ENCODE peak calls at places on chromosomes 6 and 20, in five cellular contexts. One of them, this sample, is unnamed.

GRCh38 chr6:111709615-111710398 is 104.1 kb upstream of the TRAF3IP2 start:
- DNase-seq in mesenchymal stem cell: peak
- DNase-seq in IMR-90: peak
- DNase-seq in H1: no peak
- DNase-seq in neuronal stem cell: peak
- DNase-seq in this sample: peak

GRCh38 chr6:116992546-116992945 is 115.5 kb downstream of the RFX6 start:
- DNase-seq in mesenchymal stem cell: no peak
- DNase-seq in neuronal stem cell: no peak
- DNase-seq in IMR-90: no peak
- DNase-seq in H1: no peak
- DNase-seq in this sample: no peak

GRCh38 chr6:3585320-3585935 is 128.6 kb upstream of the SLC22A23 start:
- DNase-seq in IMR-90: peak
- DNase-seq in neuronal stem cell: no peak
- DNase-seq in H1: no peak
- DNase-seq in mesenchymal stem cell: peak
- DNase-seq in this sample: no peak

GRCh38 chr6:154606457-154606856 is 96.0 kb upstream of the CNKSR3 start:
- DNase-seq in mesenchymal stem cell: no peak
- DNase-seq in H1: no peak
- DNase-seq in IMR-90: no peak
- DNase-seq in neuronal stem cell: no peak
- DNase-seq in this sample: no peak

GRCh38 chr6:121086876-121087275 is 247.4 kb downstream of the TBC1D32 start:
- DNase-seq in H1: no peak
- DNase-seq in neuronal stem cell: no peak
- DNase-seq in IMR-90: no peak
- DNase-seq in mesenchymal stem cell: no peak
- DNase-seq in this sample: no peak

GRCh38 chr20:35398660-35399144 is 13.1 kb downstream of the UQCC1 start:
- DNase-seq in H1: no peak
- DNase-seq in neuronal stem cell: no peak
- DNase-seq in mesenchymal stem cell: no peak
- DNase-seq in IMR-90: peak
- DNase-seq in this sample: no peak

GRCh38 chr6:110618591-110619267 is 142.3 kb upstream of the SLC22A16 start:
- DNase-seq in mesenchymal stem cell: peak
- DNase-seq in H1: no peak
- DNase-seq in IMR-90: peak
- DNase-seq in neuronal stem cell: peak
- DNase-seq in this sample: no peak

GRCh38 chr6:21915707-21916399 is 322.3 kb downstream of the SOX4 start:
- DNase-seq in IMR-90: peak
- DNase-seq in H1: no peak
- DNase-seq in neuronal stem cell: no peak
- DNase-seq in mesenchymal stem cell: peak
- DNase-seq in this sample: no peak

GRCh38 chr6:37763413-37763812 is 56.1 kb upstream of the ZFAND3 start:
- DNase-seq in H1: no peak
- DNase-seq in neuronal stem cell: no peak
- DNase-seq in mesenchymal stem cell: no peak
- DNase-seq in IMR-90: no peak
- DNase-seq in this sample: no peak

GRCh38 chr6:161079566-161080262 is 88.1 kb downstream of the MAP3K4 start:
- DNase-seq in neuronal stem cell: no peak
- DNase-seq in mesenchymal stem cell: peak
- DNase-seq in IMR-90: peak
- DNase-seq in H1: no peak
- DNase-seq in this sample: no peak

GRCh38 chr20:19975436-19975799 is 41.7 kb upstream of the NAA20 start:
- DNase-seq in neuronal stem cell: no peak
- DNase-seq in mesenchymal stem cell: no peak
- DNase-seq in IMR-90: peak
- DNase-seq in H1: no peak
- DNase-seq in this sample: no peak

GRCh38 chr6:117555882-117556498 is 46.3 kb downstream of the GOPC start:
- DNase-seq in H1: no peak
- DNase-seq in mesenchymal stem cell: peak
- DNase-seq in neuronal stem cell: no peak
- DNase-seq in IMR-90: peak
- DNase-seq in this sample: no peak

GRCh38 chr6:26031151-26031594 is 56.1 kb upstream of the HFE start:
- DNase-seq in H1: no peak
- DNase-seq in IMR-90: no peak
- DNase-seq in neuronal stem cell: no peak
- DNase-seq in mesenchymal stem cell: peak
- DNase-seq in this sample: no peak

GRCh38 chr6:30067460-30068139 is 602 bp downstream of the PPP1R11 start:
- DNase-seq in H1: no peak
- DNase-seq in mesenchymal stem cell: peak
- DNase-seq in neuronal stem cell: no peak
- DNase-seq in IMR-90: no peak
- DNase-seq in this sample: peak

GRCh38 chr6:110875548-110876169 is 1.1 kb downstream of the AMD1 start:
- DNase-seq in neuronal stem cell: no peak
- DNase-seq in H1: no peak
- DNase-seq in mesenchymal stem cell: no peak
- DNase-seq in IMR-90: no peak
- DNase-seq in this sample: no peak

GRCh38 chr20:12391099-12391498 is 473.4 kb downstream of the BTBD3 start:
- DNase-seq in H1: no peak
- DNase-seq in mesenchymal stem cell: no peak
- DNase-seq in neuronal stem cell: no peak
- DNase-seq in IMR-90: no peak
- DNase-seq in this sample: no peak

GRCh38 chr6:30836431-30836866 is 47.9 kb upstream of the DDR1 start:
- DNase-seq in IMR-90: peak
- DNase-seq in mesenchymal stem cell: no peak
- DNase-seq in H1: no peak
- DNase-seq in neuronal stem cell: no peak
- DNase-seq in this sample: no peak

GRCh38 chr6:7100751-7101078 is 7.0 kb upstream of the RREB1 start:
- DNase-seq in IMR-90: no peak
- DNase-seq in H1: no peak
- DNase-seq in mesenchymal stem cell: no peak
- DNase-seq in neuronal stem cell: no peak
- DNase-seq in this sample: no peak

GRCh38 chr6:39947611-39948068 is 13.4 kb upstream of the MOCS1 start:
- DNase-seq in H1: no peak
- DNase-seq in neuronal stem cell: no peak
- DNase-seq in IMR-90: no peak
- DNase-seq in mesenchymal stem cell: no peak
- DNase-seq in this sample: peak

GRCh38 chr6:166563805-166564204 is 22.7 kb downstream of the RAMACL start:
- DNase-seq in H1: no peak
- DNase-seq in neuronal stem cell: no peak
- DNase-seq in mesenchymal stem cell: no peak
- DNase-seq in IMR-90: no peak
- DNase-seq in this sample: no peak

GRCh38 chr6:4210619-4211419 is 75.4 kb upstream of the ECI2 start:
- DNase-seq in IMR-90: peak
- DNase-seq in H1: peak
- DNase-seq in mesenchymal stem cell: peak
- DNase-seq in neuronal stem cell: peak
- DNase-seq in this sample: peak

GRCh38 chr6:26126394-26127221 is 39.4 kb downstream of the HFE start:
- DNase-seq in mesenchymal stem cell: no peak
- DNase-seq in H1: no peak
- DNase-seq in IMR-90: peak
- DNase-seq in neuronal stem cell: no peak
- DNase-seq in this sample: no peak

GRCh38 chr20:50510706-50511401 is 671 bp downstream of the PTPN1 start:
- DNase-seq in mesenchymal stem cell: no peak
- DNase-seq in H1: no peak
- DNase-seq in IMR-90: no peak
- DNase-seq in neuronal stem cell: peak
- DNase-seq in this sample: no peak
- H2BK5ac ChIP-seq in mesenchymal stem cell: peak
- H2BK5ac ChIP-seq in H1: peak
- H2BK5ac ChIP-seq in IMR-90: peak
- H2BK5ac ChIP-seq in neuronal stem cell: peak
- H2BK5ac ChIP-seq in this sample: no peak

GRCh38 chr20:16764560-16764959 is 16.4 kb downstream of the OTOR start:
- DNase-seq in H1: no peak
- DNase-seq in IMR-90: no peak
- DNase-seq in neuronal stem cell: no peak
- DNase-seq in mesenchymal stem cell: no peak
- DNase-seq in this sample: no peak

GRCh38 chr20:16758459-16759160 is 10.5 kb downstream of the OTOR start:
- DNase-seq in H1: no peak
- DNase-seq in IMR-90: no peak
- DNase-seq in neuronal stem cell: no peak
- DNase-seq in mesenchymal stem cell: no peak
- DNase-seq in this sample: no peak

GRCh38 chr20:16759161-16759523 is 11.0 kb downstream of the OTOR start:
- DNase-seq in IMR-90: no peak
- DNase-seq in neuronal stem cell: no peak
- DNase-seq in H1: no peak
- DNase-seq in mesenchymal stem cell: no peak
- DNase-seq in this sample: no peak

GRCh38 chr20:16761305-16761829 is 13.2 kb downstream of the OTOR start:
- DNase-seq in mesenchymal stem cell: peak
- DNase-seq in neuronal stem cell: peak
- DNase-seq in H1: peak
- DNase-seq in IMR-90: peak
- DNase-seq in this sample: peak

DNA sequence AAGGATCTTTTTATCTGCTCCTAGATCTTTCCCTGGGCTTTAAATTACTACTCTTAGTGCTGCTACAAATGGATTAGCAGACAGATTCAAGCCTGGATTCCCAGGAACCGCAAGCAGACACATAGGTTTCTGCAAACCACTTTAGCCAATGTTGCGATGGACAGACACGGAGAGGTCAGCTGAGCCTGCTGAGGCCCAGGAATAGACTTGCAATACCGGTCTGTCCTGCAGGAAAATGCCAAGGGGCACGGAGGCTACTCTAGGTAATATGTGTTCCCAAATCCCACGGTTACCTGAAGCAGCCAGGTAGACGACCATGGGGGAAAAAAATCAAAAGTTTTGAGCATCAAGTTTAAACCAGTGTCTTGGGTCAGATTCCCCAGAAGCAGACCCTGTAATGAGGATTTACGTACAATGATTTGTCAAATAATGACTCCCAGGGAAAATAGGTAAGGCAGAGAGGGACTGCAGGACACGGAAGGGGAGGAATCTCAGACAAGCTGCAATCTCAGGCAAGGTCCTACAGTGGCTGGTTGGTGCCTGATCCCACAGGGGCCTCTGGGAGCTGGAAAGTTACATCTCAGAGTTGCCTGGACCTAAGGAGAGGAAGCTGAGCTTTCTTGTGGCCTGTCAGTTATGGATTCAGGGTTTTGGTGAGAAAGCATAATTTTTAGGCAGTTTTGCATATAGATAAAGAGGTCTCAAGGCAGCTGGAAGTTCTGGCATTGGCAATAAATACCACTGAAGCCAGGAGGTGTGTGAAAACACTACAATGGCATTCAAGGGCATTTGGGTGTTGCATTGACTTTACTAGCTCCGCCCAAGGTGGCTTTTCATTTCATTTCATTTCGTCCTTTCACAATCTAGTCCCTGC is 12.5 kb downstream of the OTOR start:
- DNase-seq in neuronal stem cell: no peak
- DNase-seq in H1: no peak
- DNase-seq in mesenchymal stem cell: peak
- DNase-seq in IMR-90: no peak
- DNase-seq in this sample: no peak
- H2BK120ac ChIP-seq in neuronal stem cell: no peak
- H2BK120ac ChIP-seq in H1: no peak
- H2BK120ac ChIP-seq in mesenchymal stem cell: no peak
- H2BK120ac ChIP-seq in IMR-90: no peak
- H2BK120ac ChIP-seq in this sample: no peak

DNA sequence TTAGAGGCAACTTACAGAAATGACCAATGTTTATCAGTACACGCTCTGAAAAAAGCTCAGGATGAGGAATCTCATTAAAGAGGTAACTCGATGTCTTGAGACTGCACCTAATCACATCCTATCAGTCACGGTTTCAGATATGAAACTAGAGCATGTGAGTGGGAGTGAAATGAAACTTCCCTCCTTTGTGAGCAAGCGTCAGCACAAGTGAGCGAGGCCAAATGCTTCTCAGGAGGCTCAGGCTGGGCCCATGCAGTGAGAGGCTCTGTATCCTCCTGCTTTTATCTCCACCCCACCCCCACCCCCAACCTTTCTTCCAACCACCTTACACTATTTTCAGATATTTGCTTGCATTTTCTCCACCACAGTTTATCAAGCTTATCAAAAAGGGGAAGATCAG is 140.8 kb upstream of the RIMS1 start:
- DNase-seq in IMR-90: no peak
- DNase-seq in mesenchymal stem cell: no peak
- DNase-seq in H1: no peak
- DNase-seq in neuronal stem cell: no peak
- DNase-seq in this sample: peak
- H2AFZ ChIP-seq in IMR-90: no peak
- H2AFZ ChIP-seq in mesenchymal stem cell: no peak
- H2AFZ ChIP-seq in H1: peak
- H2AFZ ChIP-seq in neuronal stem cell: no peak
- H2AFZ ChIP-seq in this sample: no peak

GRCh38 chr6:1600063-1600763 is 9.5 kb upstream of the FOXC1 start:
- DNase-seq in neuronal stem cell: no peak
- DNase-seq in IMR-90: no peak
- DNase-seq in H1: no peak
- DNase-seq in mesenchymal stem cell: no peak
- DNase-seq in this sample: no peak
- H2BK5ac ChIP-seq in neuronal stem cell: no peak
- H2BK5ac ChIP-seq in IMR-90: no peak
- H2BK5ac ChIP-seq in H1: no peak
- H2BK5ac ChIP-seq in mesenchymal stem cell: no peak
- H2BK5ac ChIP-seq in this sample: no peak

DNA sequence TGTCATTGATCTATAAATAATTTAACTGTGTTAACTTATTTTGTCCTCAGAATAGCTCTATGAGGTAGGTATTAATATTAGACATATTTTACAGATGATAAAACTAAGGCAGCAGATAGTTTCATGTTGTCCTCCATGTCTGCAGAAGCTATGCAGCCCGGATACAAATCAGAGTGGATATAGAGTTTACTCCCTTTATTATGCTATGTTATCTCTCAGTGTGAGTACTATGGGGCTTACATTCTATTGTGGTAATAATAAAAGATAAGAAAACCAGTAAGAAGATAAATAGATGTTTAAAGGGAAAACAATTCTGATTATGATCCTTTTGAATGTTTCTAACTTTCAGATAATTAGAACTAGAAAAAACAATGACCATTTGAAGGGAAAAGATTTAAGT is 979.8 kb upstream of the CITED2 start:
- DNase-seq in neuronal stem cell: no peak
- DNase-seq in H1: no peak
- DNase-seq in mesenchymal stem cell: no peak
- DNase-seq in IMR-90: no peak
- DNase-seq in this sample: no peak
- H2BK120ac ChIP-seq in neuronal stem cell: no peak
- H2BK120ac ChIP-seq in H1: no peak
- H2BK120ac ChIP-seq in mesenchymal stem cell: no peak
- H2BK120ac ChIP-seq in IMR-90: no peak
- H2BK120ac ChIP-seq in this sample: no peak

DNA sequence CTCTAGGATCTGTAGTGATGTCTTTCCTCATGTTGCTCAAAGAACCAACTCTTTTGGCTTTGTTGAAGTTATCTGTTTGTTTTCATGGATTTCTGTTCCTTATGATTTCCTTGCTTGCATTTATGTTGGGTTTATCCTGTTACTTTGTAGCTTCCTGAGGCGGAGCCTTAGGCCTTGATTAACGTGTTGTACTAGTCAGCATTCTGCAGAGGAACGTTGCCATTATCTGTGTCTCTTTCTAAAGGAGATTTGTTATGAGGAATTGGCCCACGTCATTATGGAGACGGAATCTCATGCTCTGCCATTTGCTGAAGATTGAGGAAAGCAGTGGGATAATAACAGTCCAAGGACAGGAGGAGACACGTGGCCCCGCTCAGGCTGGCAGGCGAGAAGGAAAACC is 29.9 kb downstream of the UCKL1 start:
- DNase-seq in mesenchymal stem cell: no peak
- DNase-seq in IMR-90: no peak
- DNase-seq in neuronal stem cell: no peak
- DNase-seq in H1: no peak
- DNase-seq in this sample: no peak
- H2AFZ ChIP-seq in mesenchymal stem cell: no peak
- H2AFZ ChIP-seq in IMR-90: no peak
- H2AFZ ChIP-seq in neuronal stem cell: no peak
- H2AFZ ChIP-seq in H1: no peak
- H2AFZ ChIP-seq in this sample: no peak

This sample was measured in H9.